ENCODE peak calls at places on chromosomes 16 and 17, in six cellular contexts. One of them, this sample, is unnamed.

GRCh38 chr17:4850236-4850635 is 17.1 kb downstream of the MINK1 start:
- DNase-seq in IMR-90: no peak
- DNase-seq in A549: no peak
- DNase-seq in HepG2: no peak
- DNase-seq in GM12878: no peak
- DNase-seq in K562: no peak
- DNase-seq in this sample: no peak

GRCh38 chr17:64051153-64051552 is 30.7 kb upstream of the ICAM2 start:
- DNase-seq in IMR-90: no peak
- DNase-seq in A549: no peak
- DNase-seq in HepG2: no peak
- DNase-seq in GM12878: no peak
- DNase-seq in K562: no peak
- DNase-seq in this sample: no peak

GRCh38 chr16:84223456-84223855 is 16.4 kb downstream of the KCNG4 start:
- DNase-seq in IMR-90: peak; percentile 8
- DNase-seq in A549: no peak
- DNase-seq in HepG2: no peak
- DNase-seq in GM12878: no peak
- DNase-seq in K562: no peak
- DNase-seq in this sample: no peak

GRCh38 chr16:11429113-11429512 is 83.9 kb downstream of the RMI2 start:
- DNase-seq in IMR-90: no peak
- DNase-seq in A549: no peak
- DNase-seq in HepG2: no peak
- DNase-seq in GM12878: no peak
- DNase-seq in K562: no peak
- DNase-seq in this sample: no peak

GRCh38 chr17:64661731-64661980 is 451 bp downstream of the SMURF2 start:
- DNase-seq in IMR-90: no peak
- DNase-seq in A549: no peak
- DNase-seq in HepG2: no peak
- DNase-seq in GM12878: no peak
- DNase-seq in K562: no peak
- DNase-seq in this sample: no peak

GRCh38 chr16:2816751-2817495 is at the start of gene PRSS21:
- DNase-seq in IMR-90: no peak
- DNase-seq in A549: no peak
- DNase-seq in HepG2: no peak
- DNase-seq in GM12878: no peak
- DNase-seq in K562: peak; percentile 78
- DNase-seq in this sample: no peak

GRCh38 chr16:72937360-72937759 is 110.6 kb downstream of the ZFHX3 start:
- DNase-seq in IMR-90: no peak
- DNase-seq in A549: peak; percentile 19
- DNase-seq in HepG2: peak; percentile 49
- DNase-seq in GM12878: no peak
- DNase-seq in K562: no peak
- DNase-seq in this sample: peak; percentile 18

GRCh38 chr16:1493746-1494094 is 560 bp downstream of the TELO2 start:
- DNase-seq in IMR-90: no peak
- DNase-seq in A549: peak; percentile 24
- DNase-seq in HepG2: no peak
- DNase-seq in GM12878: no peak
- DNase-seq in K562: peak; percentile 37
- DNase-seq in this sample: peak; percentile 31

GRCh38 chr16:28210979-28211505 is 723 bp downstream of the XPO6 start:
- DNase-seq in IMR-90: peak; percentile 75
- DNase-seq in A549: peak; percentile 60
- DNase-seq in HepG2: peak; percentile 35
- DNase-seq in GM12878: no peak
- DNase-seq in K562: peak; percentile 82
- DNase-seq in this sample: peak; percentile 65

GRCh38 chr17:48646183-48647102 is 20.3 kb upstream of the HOXB9 start:
- DNase-seq in IMR-90: no peak
- DNase-seq in A549: peak; percentile 64
- DNase-seq in HepG2: no peak
- DNase-seq in GM12878: no peak
- DNase-seq in K562: peak; percentile 66
- DNase-seq in this sample: peak; percentile 32

GRCh38 chr16:11205754-11206459 is 50.1 kb downstream of the SOCS1 start:
- DNase-seq in IMR-90: peak; percentile 42
- DNase-seq in A549: no peak
- DNase-seq in HepG2: peak; percentile 53
- DNase-seq in GM12878: no peak
- DNase-seq in K562: no peak
- DNase-seq in this sample: no peak

GRCh38 chr16:29844575-29845331 is 18.3 kb downstream of the CDIPT start:
- DNase-seq in IMR-90: no peak
- DNase-seq in A549: no peak
- DNase-seq in HepG2: no peak
- DNase-seq in GM12878: no peak
- DNase-seq in K562: no peak
- DNase-seq in this sample: no peak

GRCh38 chr16:48531011-48531962 is 78.7 kb downstream of the N4BP1 start:
- DNase-seq in IMR-90: no peak
- DNase-seq in A549: no peak
- DNase-seq in HepG2: no peak
- DNase-seq in GM12878: no peak
- DNase-seq in K562: no peak
- DNase-seq in this sample: no peak

GRCh38 chr16:53504161-53504663 is 1.2 kb upstream of the AKTIP start:
- DNase-seq in IMR-90: peak; percentile 31
- DNase-seq in A549: no peak
- DNase-seq in HepG2: no peak
- DNase-seq in GM12878: no peak
- DNase-seq in K562: peak; percentile 20
- DNase-seq in this sample: no peak

GRCh38 chr16:89815639-89816348 is 653 bp downstream of the FANCA start:
- DNase-seq in IMR-90: no peak
- DNase-seq in A549: no peak
- DNase-seq in HepG2: no peak
- DNase-seq in GM12878: no peak
- DNase-seq in K562: peak; percentile 47
- DNase-seq in this sample: no peak

GRCh38 chr16:48810436-48810802 is 200.4 kb upstream of the N4BP1 start:
- DNase-seq in IMR-90: no peak
- DNase-seq in A549: no peak
- DNase-seq in HepG2: no peak
- DNase-seq in GM12878: no peak
- DNase-seq in K562: no peak
- DNase-seq in this sample: no peak

GRCh38 chr16:77596243-77596642 is 126.1 kb upstream of the NUDT7 start:
- DNase-seq in IMR-90: peak; percentile 1
- DNase-seq in A549: no peak
- DNase-seq in HepG2: no peak
- DNase-seq in GM12878: no peak
- DNase-seq in K562: no peak
- DNase-seq in this sample: no peak

GRCh38 chr17:9671559-9671958 is 26.2 kb downstream of the USP43 start:
- DNase-seq in IMR-90: no peak
- DNase-seq in A549: no peak
- DNase-seq in HepG2: no peak
- DNase-seq in GM12878: no peak
- DNase-seq in K562: no peak
- DNase-seq in this sample: no peak

GRCh38 chr17:9666461-9667050 is 21.2 kb downstream of the USP43 start:
- DNase-seq in IMR-90: no peak
- DNase-seq in A549: no peak
- DNase-seq in HepG2: no peak
- DNase-seq in GM12878: no peak
- DNase-seq in K562: no peak
- DNase-seq in this sample: no peak

GRCh38 chr17:9669551-9670008 is 24.3 kb downstream of the USP43 start:
- DNase-seq in IMR-90: no peak
- DNase-seq in A549: no peak
- DNase-seq in HepG2: no peak
- DNase-seq in GM12878: no peak
- DNase-seq in K562: no peak
- DNase-seq in this sample: no peak

GRCh38 chr17:9670596-9670995 is 25.3 kb downstream of the USP43 start:
- DNase-seq in IMR-90: no peak
- DNase-seq in A549: no peak
- DNase-seq in HepG2: no peak
- DNase-seq in GM12878: no peak
- DNase-seq in K562: no peak
- DNase-seq in this sample: no peak

GRCh38 chr17:9668532-9668931 is 23.2 kb downstream of the USP43 start:
- DNase-seq in IMR-90: no peak
- DNase-seq in A549: no peak
- DNase-seq in HepG2: no peak
- DNase-seq in GM12878: no peak
- DNase-seq in K562: no peak
- DNase-seq in this sample: no peak
- TF ChIP-seq BHLHE40 in IMR-90: no peak
- TF ChIP-seq BHLHE40 in A549: no peak
- TF ChIP-seq BHLHE40 in HepG2: no peak
- TF ChIP-seq BHLHE40 in GM12878: no peak
- TF ChIP-seq BHLHE40 in K562: no peak
- TF ChIP-seq BHLHE40 in this sample: no peak

GRCh38 chr17:31560836-31561235 is 169.4 kb downstream of the RAB11FIP4 start:
- DNase-seq in IMR-90: no peak
- DNase-seq in A549: no peak
- DNase-seq in HepG2: no peak
- DNase-seq in GM12878: no peak
- DNase-seq in K562: no peak
- DNase-seq in this sample: no peak

GRCh38 chr17:31564291-31564690 is 172.8 kb downstream of the RAB11FIP4 start:
- DNase-seq in IMR-90: no peak
- DNase-seq in A549: no peak
- DNase-seq in HepG2: no peak
- DNase-seq in GM12878: no peak
- DNase-seq in K562: no peak
- DNase-seq in this sample: no peak

GRCh38 chr17:31562447-31562846 is 171.0 kb downstream of the RAB11FIP4 start:
- DNase-seq in IMR-90: no peak
- DNase-seq in A549: no peak
- DNase-seq in HepG2: no peak
- DNase-seq in GM12878: no peak
- DNase-seq in K562: no peak
- DNase-seq in this sample: no peak

GRCh38 chr17:31559647-31560501 is 168.4 kb downstream of the RAB11FIP4 start:
- DNase-seq in IMR-90: no peak
- DNase-seq in A549: no peak
- DNase-seq in HepG2: no peak
- DNase-seq in GM12878: no peak
- DNase-seq in K562: no peak
- DNase-seq in this sample: no peak

GRCh38 chr17:31561469-31562412 is 170.3 kb downstream of the RAB11FIP4 start:
- DNase-seq in IMR-90: peak; percentile 49
- DNase-seq in A549: no peak
- DNase-seq in HepG2: no peak
- DNase-seq in GM12878: no peak
- DNase-seq in K562: no peak
- DNase-seq in this sample: no peak
- TF ChIP-seq BHLHE40 in IMR-90: no peak
- TF ChIP-seq BHLHE40 in A549: no peak
- TF ChIP-seq BHLHE40 in HepG2: no peak
- TF ChIP-seq BHLHE40 in GM12878: no peak
- TF ChIP-seq BHLHE40 in K562: no peak
- TF ChIP-seq BHLHE40 in this sample: no peak

GRCh38 chr16:86158688-86159360 is 259.9 kb downstream of the IRF8 start:
- DNase-seq in IMR-90: peak; percentile 36
- DNase-seq in A549: no peak
- DNase-seq in HepG2: no peak
- DNase-seq in GM12878: no peak
- DNase-seq in K562: peak; percentile 21
- DNase-seq in this sample: no peak
- TF ChIP-seq BHLHE40 in IMR-90: no peak
- TF ChIP-seq BHLHE40 in A549: no peak
- TF ChIP-seq BHLHE40 in HepG2: no peak
- TF ChIP-seq BHLHE40 in GM12878: no peak
- TF ChIP-seq BHLHE40 in K562: no peak
- TF ChIP-seq BHLHE40 in this sample: no peak

GRCh38 chr17:2064980-2065785 is 10.3 kb downstream of the HIC1 start:
- DNase-seq in IMR-90: peak; percentile 68
- DNase-seq in A549: no peak
- DNase-seq in HepG2: no peak
- DNase-seq in GM12878: no peak
- DNase-seq in K562: peak; percentile 60
- DNase-seq in this sample: peak; percentile 73
- TF ChIP-seq BHLHE40 in IMR-90: no peak
- TF ChIP-seq BHLHE40 in A549: no peak
- TF ChIP-seq BHLHE40 in HepG2: no peak
- TF ChIP-seq BHLHE40 in GM12878: no peak
- TF ChIP-seq BHLHE40 in K562: no peak
- TF ChIP-seq BHLHE40 in this sample: no peak

GRCh38 chr16:87778830-87779579 is 13.2 kb upstream of the KLHDC4 start:
- DNase-seq in IMR-90: peak; percentile 96
- DNase-seq in A549: peak; percentile 85
- DNase-seq in HepG2: peak; percentile 88
- DNase-seq in GM12878: peak; percentile 80
- DNase-seq in K562: peak; percentile 95
- DNase-seq in this sample: peak; percentile 84

GRCh38 chr16:87784812-87785211 is 19.0 kb upstream of the KLHDC4 start:
- DNase-seq in IMR-90: peak; percentile 35
- DNase-seq in A549: no peak
- DNase-seq in HepG2: peak; percentile 63
- DNase-seq in GM12878: no peak
- DNase-seq in K562: no peak
- DNase-seq in this sample: no peak

GRCh38 chr16:87778476-87778829 is 12.7 kb upstream of the KLHDC4 start:
- DNase-seq in IMR-90: no peak
- DNase-seq in A549: no peak
- DNase-seq in HepG2: no peak
- DNase-seq in GM12878: no peak
- DNase-seq in K562: no peak
- DNase-seq in this sample: no peak

DNA sequence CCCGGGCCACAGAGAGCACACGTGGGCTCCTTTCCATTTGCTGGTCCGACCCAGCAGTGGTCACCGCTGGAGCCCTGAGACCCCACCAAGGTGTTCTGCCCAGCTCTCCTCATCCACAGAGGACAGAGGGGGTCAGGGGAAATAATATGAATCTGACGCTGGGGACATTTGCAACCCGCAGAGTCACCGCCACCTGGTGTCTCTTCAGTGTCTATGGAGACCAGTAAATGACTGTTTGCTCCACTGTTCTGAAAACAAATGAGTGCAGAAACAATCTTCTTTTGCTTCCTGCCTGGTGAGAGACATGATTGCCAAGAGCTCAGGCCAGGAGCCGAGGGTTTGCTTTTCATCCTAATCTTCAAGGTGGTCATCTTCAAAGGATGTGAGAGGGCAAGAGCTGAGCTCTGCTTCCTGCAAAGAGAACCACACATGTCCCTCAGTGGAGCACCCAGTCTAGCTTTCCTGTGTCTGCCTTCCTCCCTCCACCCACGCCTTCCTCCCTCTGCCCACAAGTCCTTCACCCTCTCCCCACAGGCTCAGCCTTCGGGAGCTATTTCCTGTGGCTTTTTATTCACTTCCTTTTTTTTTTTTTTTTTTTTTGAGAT is 14.7 kb upstream of the KLHDC4 start:
- DNase-seq in IMR-90: peak; percentile 38
- DNase-seq in A549: no peak
- DNase-seq in HepG2: no peak
- DNase-seq in GM12878: peak; percentile 87
- DNase-seq in K562: peak; percentile 67
- DNase-seq in this sample: no peak
- TF ChIP-seq BHLHE40 in IMR-90: no peak
- TF ChIP-seq BHLHE40 in A549: no peak
- TF ChIP-seq BHLHE40 in HepG2: no peak
- TF ChIP-seq BHLHE40 in GM12878: no peak
- TF ChIP-seq BHLHE40 in K562: no peak
- TF ChIP-seq BHLHE40 in this sample: no peak

GRCh38 chr16:35559911-35560636 is 2100.7 kb downstream of the TP53TG3F start:
- DNase-seq in IMR-90: no peak
- DNase-seq in A549: no peak
- DNase-seq in HepG2: no peak
- DNase-seq in GM12878: no peak
- DNase-seq in K562: no peak
- DNase-seq in this sample: no peak
- TF ChIP-seq BHLHE40 in IMR-90: no peak
- TF ChIP-seq BHLHE40 in A549: no peak
- TF ChIP-seq BHLHE40 in HepG2: no peak
- TF ChIP-seq BHLHE40 in GM12878: no peak
- TF ChIP-seq BHLHE40 in K562: no peak
- TF ChIP-seq BHLHE40 in this sample: no peak